ENCODE peak calls at places on chromosomes 7 and 10, in four cellular contexts. Q is neuronal stem cell, M is amniotic stem cell, N is epithelial cell of prostate. R is an unnamed sample.

GRCh38 chr7:141355057-141355456 is 196.2 kb upstream of the AGK start:
- DNase-seq in Q (no peak), N (no peak), M (no peak), R (no peak)

GRCh38 chr10:119438717-119439116 is 103.8 kb downstream of the RGS10 start:
- DNase-seq in N (no peak), Q (no peak), M (no peak), R (no peak)

GRCh38 chr7:47990592-47990991 is 11.2 kb upstream of the HUS1 start:
- DNase-seq in M (no peak), Q (no peak), N (no peak), R (no peak)

GRCh38 chr7:107684947-107685463 is 24.4 kb downstream of the SLC26A4 start:
- DNase-seq in N (no peak), M (no peak), Q (no peak), R (no peak)

GRCh38 chr7:95357623-95358022 is 33.3 kb upstream of the PON1 start:
- DNase-seq in Q (no peak), N (no peak), M (no peak), R (no peak)

GRCh38 chr7:101576993-101577392 is 52.1 kb downstream of the MYL10 start:
- DNase-seq in N (no peak), M (no peak), Q (no peak), R (no peak)

GRCh38 chr7:71521506-71521905 is 389.6 kb downstream of the GALNT17 start:
- DNase-seq in Q (no peak), M (no peak), N (no peak), R (no peak)

GRCh38 chr7:79982151-79982770 is 152.4 kb upstream of the GNAI1 start:
- DNase-seq in Q (no peak), N (no peak), M (no peak), R (no peak)

GRCh38 chr7:74039337-74039736 is 11.4 kb downstream of the ELN start:
- DNase-seq in Q (no peak), M (no peak), N (no peak), R (no peak)

GRCh38 chr10:91907033-91907594 is 2.2 kb downstream of the FGFBP3 start:
- DNase-seq in Q (no peak), N (no peak), M (no peak), R (no peak)

GRCh38 chr10:72331575-72332422 is 22.9 kb downstream of the DNAJB12 start:
- DNase-seq in N (peak), Q (peak), M (no peak), R (peak)

GRCh38 chr7:157568785-157569584 is 232.2 kb downstream of the DNAJB6 start:
- DNase-seq in Q (peak), M (no peak), N (no peak), R (peak)

GRCh38 chr10:125955766-125956165 is 59.4 kb downstream of the FANK1 start:
- DNase-seq in Q (no peak), M (no peak), N (no peak), R (no peak)

GRCh38 chr7:152602962-152603361 is 73.0 kb downstream of the XRCC2 start:
- DNase-seq in N (no peak), M (no peak), Q (no peak), R (no peak)

GRCh38 chr7:17493451-17493850 is 195.0 kb downstream of the AHR start:
- DNase-seq in N (no peak), M (no peak), Q (no peak), R (no peak)

GRCh38 chr7:47390914-47391313 is 191.0 kb downstream of the TNS3 start:
- DNase-seq in Q (no peak), N (no peak), M (no peak), R (no peak)

GRCh38 chr10:63103971-63104409 is 29.1 kb upstream of the NRBF2 start:
- DNase-seq in N (no peak), Q (peak), M (no peak), R (no peak)

GRCh38 chr7:100349757-100350156 is 8.2 kb upstream of the PILRB start:
- DNase-seq in Q (no peak), M (no peak), N (no peak), R (no peak)

GRCh38 chr10:91247360-91248111 is 27.1 kb downstream of the PCGF5 start:
- DNase-seq in Q (no peak), M (no peak), N (no peak), R (no peak)

GRCh38 chr10:103382769-103383168 is 13.5 kb downstream of the ATP5MK start:
- DNase-seq in N (no peak), M (no peak), Q (no peak), R (no peak)